ENCODE peak calls at places on chromosomes 2 and 18, in four cellular contexts. G, P, J and X are unnamed samples. For H3K4me1, the result is how much of the 10 kb centered on the place peaks cover.

GRCh38 chr18:44130365-44130942 is 550.2 kb upstream of the SETBP1 start:
- DNase-seq in J (peak), G (peak), P (peak), X (peak)

GRCh38 chr2:74010087-74010541 is 25.4 kb downstream of the TET3 start:
- DNase-seq in G (no peak), P (no peak), J (peak), X (no peak)

GRCh38 chr2:104848526-104848925 is 5.4 kb upstream of the POU3F3 start:
- DNase-seq in J (no peak), P (no peak), G (no peak), X (no peak)

GRCh38 chr2:28393115-28393836 is 618 bp downstream of the FOSL2 start:
- DNase-seq in J (peak), G (peak), P (peak), X (peak)

GRCh38 chr2:23386422-23387220 is 1.6 kb downstream of the KLHL29 start:
- DNase-seq in P (peak), G (no peak), J (peak), X (no peak)

GRCh38 chr2:234091883-234092282 is 41.4 kb downstream of the SPP2 start:
- DNase-seq in P (no peak), G (no peak), J (no peak), X (no peak)

GRCh38 chr2:30110773-30111172 is 36.0 kb upstream of the YPEL5 start:
- DNase-seq in P (no peak), J (no peak), G (no peak), X (no peak)

GRCh38 chr18:56112013-56112749 is 524.2 kb upstream of the TCF4 start:
- DNase-seq in G (peak), P (no peak), J (no peak), X (no peak)

GRCh38 chr18:80148316-80149199 is 39.5 kb downstream of the ADNP2 start:
- DNase-seq in P (no peak), G (peak), J (no peak), X (no peak)

GRCh38 chr2:172196768-172197322 is 94.1 kb upstream of the DLX2 start:
- DNase-seq in P (no peak), G (peak), J (peak), X (no peak)

GRCh38 chr2:166181813-166182154 is 54.0 kb upstream of the SCN1A start:
- DNase-seq in J (no peak), P (no peak), G (no peak), X (no peak)

GRCh38 chr2:126244937-126245336 is 411.0 kb upstream of the GYPC start:
- DNase-seq in P (peak), G (peak), J (peak), X (peak)

GRCh38 chr2:31012384-31012783 is 125.9 kb downstream of the GALNT14 start:
- DNase-seq in G (no peak), P (no peak), J (no peak), X (no peak)

GRCh38 chr18:59783138-59783537 is 85.9 kb upstream of the CCBE1 start:
- DNase-seq in G (peak), P (peak), J (peak), X (peak)

GRCh38 chr2:84849271-84849952 is 31.5 kb downstream of the TRABD2A start:
- DNase-seq in P (no peak), J (no peak), G (peak), X (no peak)

GRCh38 chr2:236944561-236944960 is 141.1 kb upstream of the COPS8 start:
- DNase-seq in J (no peak), G (no peak), P (no peak), X (no peak)

GRCh38 chr2:240358821-240359342 is 76.6 kb upstream of the GPC1 start:
- DNase-seq in J (no peak), G (no peak), P (no peak), X (no peak)

GRCh38 chr2:48589170-48589767 is 28.4 kb upstream of the GTF2A1L start:
- DNase-seq in P (peak), J (peak), G (peak), X (peak)

GRCh38 chr18:49921278-49922037 is 108.1 kb upstream of the ACAA2 start:
- DNase-seq in P (no peak), G (no peak), J (no peak), X (no peak)

GRCh38 chr2:13884271-13884976 is 748.1 kb upstream of the LRATD1 start:
- DNase-seq in P (no peak), G (peak), J (no peak), X (no peak)

GRCh38 chr2:69222984-69223658 is 163.9 kb downstream of the GFPT1 start:
- DNase-seq in J (no peak), G (peak), P (no peak), X (no peak)

GRCh38 chr2:207531024-207531411 is 1.3 kb downstream of the CREB1 start:
- DNase-seq in G (peak), J (no peak), P (peak), X (peak)

GRCh38 chr2:1654696-1655374 is 89.5 kb downstream of the PXDN start:
- DNase-seq in P (no peak), J (no peak), G (no peak), X (no peak)

GRCh38 chr2:98463988-98464771 is 19.5 kb downstream of the INPP4A start:
- DNase-seq in P (no peak), J (no peak), G (no peak), X (no peak)

GRCh38 chr2:95158891-95159619 is 593 bp downstream of the ZNF514 start:
- DNase-seq in J (peak), G (peak), P (peak), X (peak)

GRCh38 chr2:121075006-121075545 is 209.9 kb downstream of the TFCP2L1 start:
- DNase-seq in G (peak), J (peak), P (peak), X (peak)

GRCh38 chr18:55096261-55097026 is 137.2 kb upstream of the CCDC68 start:
- DNase-seq in J (peak), P (peak), G (peak), X (peak)

GRCh38 chr2:75002007-75002406 is 43.6 kb downstream of the POLE4 start:
- DNase-seq in P (no peak), G (no peak), J (peak), X (no peak)

GRCh38 chr2:31319391-31320175 is 85.6 kb downstream of the EHD3 start:
- DNase-seq in J (peak), P (no peak), G (peak), X (peak)

GRCh38 chr2:232325324-232326273 is 53.0 kb upstream of the ALPP start:
- DNase-seq in G (peak), J (peak), P (peak), X (peak)

GRCh38 chr2:15645720-15646385 is 54.2 kb downstream of the DDX1 start:
- DNase-seq in J (no peak), P (no peak), G (no peak), X (no peak)

GRCh38 chr2:96142217-96143113 is 2.8 kb downstream of the DUSP2 start:
- DNase-seq in G (no peak), P (no peak), J (no peak), X (peak)

GRCh38 chr18:13265901-13266207 is 47.3 kb downstream of the LDLRAD4 start:
- DNase-seq in P (no peak), J (no peak), G (no peak), X (no peak)

GRCh38 chr18:13268746-13269285 is 50.3 kb downstream of the LDLRAD4 start:
- DNase-seq in G (no peak), P (no peak), J (peak), X (no peak)

GRCh38 chr18:13268035-13268700 is 49.6 kb downstream of the LDLRAD4 start:
- DNase-seq in P (peak), J (peak), G (peak), X (no peak)

GRCh38 chr18:13266208-13267100 is 47.9 kb downstream of the LDLRAD4 start:
- DNase-seq in P (no peak), G (no peak), J (no peak), X (no peak)

GRCh38 chr18:13267517-13267916 is 49.0 kb downstream of the LDLRAD4 start:
- DNase-seq in G (no peak), J (no peak), P (no peak), X (no peak)
- H3K4me1 ChIP-seq in G (under half), J (under half), P (under half), X (under half)

GRCh38 chr2:235433860-235434259 is 60.0 kb upstream of the AGAP1 start:
- DNase-seq in J (no peak), P (no peak), G (peak), X (no peak)
- H3K4me2 ChIP-seq in J (no peak), P (no peak), G (no peak), X (no peak)

GRCh38 chr2:67255933-67256615 is 141.1 kb upstream of the ETAA1 start:
- DNase-seq in J (no peak), G (peak), P (no peak), X (no peak)
- H3K4me1 ChIP-seq in J (under half), G (under half), P (under half), X (under half)

GRCh38 chr2:142180820-142181533 is 50.2 kb upstream of the LRP1B start:
- DNase-seq in J (peak), P (peak), G (peak), X (no peak)
- H3K4me2 ChIP-seq in J (no peak), P (no peak), G (no peak), X (no peak)

GRCh38 chr2:217204358-217204757 is 344.5 kb upstream of the TNP1 start:
- DNase-seq in J (no peak), G (peak), P (no peak), X (no peak)

GRCh38 chr2:217203086-217203485 is 343.2 kb upstream of the TNP1 start:
- DNase-seq in J (no peak), G (peak), P (no peak), X (no peak)

GRCh38 chr2:217208867-217209266 is 349.0 kb upstream of the TNP1 start:
- DNase-seq in G (no peak), J (no peak), P (no peak), X (no peak)

GRCh38 chr2:217206326-217206725 is 346.5 kb upstream of the TNP1 start:
- DNase-seq in P (no peak), J (no peak), G (no peak), X (no peak)

GRCh38 chr2:217207387-217208010 is 347.6 kb upstream of the TNP1 start:
- DNase-seq in J (no peak), G (no peak), P (no peak), X (no peak)
- H3K4me1 ChIP-seq in J (under half), G (under half), P (under half), X (under half)

GRCh38 chr2:201806442-201806841 is at the start of gene CDK15:
- DNase-seq in J (peak), P (no peak), G (peak), X (no peak)

GRCh38 chr2:201808070-201808469 is 1.7 kb downstream of the CDK15 start:
- DNase-seq in J (no peak), G (no peak), P (no peak), X (no peak)

GRCh38 chr2:201809633-201810032 is 3.3 kb downstream of the CDK15 start:
- DNase-seq in J (no peak), G (no peak), P (no peak), X (no peak)

GRCh38 chr2:201810592-201810991 is 4.3 kb downstream of the CDK15 start:
- DNase-seq in P (no peak), G (no peak), J (no peak), X (no peak)

GRCh38 chr2:201807452-201807980 is 1.2 kb downstream of the CDK15 start:
- DNase-seq in G (peak), J (peak), P (no peak), X (peak)
- H3K4me2 ChIP-seq in G (peak), J (peak), P (no peak), X (no peak)

DNA sequence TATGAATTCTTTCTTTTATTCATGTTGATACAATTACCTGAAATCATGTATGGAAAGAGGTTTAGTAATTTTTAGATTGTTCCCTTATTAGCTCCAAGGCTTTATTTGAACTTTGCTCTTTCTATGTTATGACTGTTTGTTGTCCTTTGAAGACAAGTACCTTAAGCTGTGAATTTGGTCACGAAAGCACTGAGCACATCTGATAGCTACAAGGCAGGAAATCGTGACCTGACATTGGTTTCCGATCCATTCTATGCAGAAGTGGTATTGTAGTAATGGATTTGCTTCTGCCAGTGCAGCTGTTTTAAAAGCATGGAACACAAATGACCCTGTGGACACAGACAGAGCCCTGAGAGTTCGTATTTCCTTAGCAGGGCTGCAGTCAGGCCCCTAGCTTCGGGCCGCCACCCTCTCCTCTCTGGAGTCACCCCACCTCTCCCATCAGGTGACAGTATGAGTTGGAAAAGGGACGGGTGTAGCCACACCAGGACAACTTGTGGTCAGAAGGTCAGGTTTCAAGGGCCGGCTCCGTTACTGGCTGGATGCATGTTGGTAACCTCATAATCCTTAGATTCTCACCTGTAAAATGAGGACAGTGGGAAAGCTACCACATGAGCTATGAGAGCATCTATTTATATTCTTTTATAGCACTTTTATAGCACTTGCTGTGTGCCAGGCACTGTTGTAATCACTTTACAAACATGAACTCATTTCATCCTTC is 70.1 kb downstream of the SPATS2L start:
- DNase-seq in P (no peak), J (peak), G (no peak), X (no peak)
- H3K4me1 ChIP-seq in P (under half), J (half or more), G (under half), X (under half)

DNA sequence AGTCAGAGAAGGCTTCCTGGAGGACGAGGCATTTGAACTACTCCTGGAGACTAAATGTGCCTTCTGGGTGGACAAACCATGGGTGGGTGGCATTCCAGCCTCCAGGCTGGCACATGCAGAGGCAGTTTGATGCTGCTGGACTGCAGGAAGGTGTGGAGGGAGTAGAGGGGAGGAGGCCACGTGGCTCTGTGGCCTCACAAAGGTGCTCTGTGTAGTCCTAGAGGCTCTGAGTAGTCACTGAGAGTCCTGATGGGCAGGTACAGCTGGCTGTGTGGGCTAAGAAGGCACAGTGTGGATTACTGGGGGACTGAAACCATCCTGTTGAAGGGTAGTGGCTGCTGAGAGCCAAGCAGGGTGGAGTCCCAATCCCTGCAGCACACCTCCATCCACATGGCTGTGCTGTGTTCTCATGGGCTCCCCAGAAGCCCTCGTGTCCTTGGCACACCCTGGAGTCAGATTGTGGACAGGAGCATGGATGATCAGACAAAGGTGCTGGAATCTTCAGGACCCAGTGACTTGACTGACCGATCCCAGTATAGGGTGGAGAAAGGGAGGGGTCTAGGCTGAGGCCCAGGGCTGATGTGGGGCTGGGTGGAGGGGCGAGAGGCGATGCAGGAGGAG is 87.4 kb upstream of the HS6ST1 start:
- DNase-seq in G (no peak), J (no peak), P (no peak), X (no peak)
- H3K4me2 ChIP-seq in G (no peak), J (no peak), P (no peak), X (no peak)

DNA sequence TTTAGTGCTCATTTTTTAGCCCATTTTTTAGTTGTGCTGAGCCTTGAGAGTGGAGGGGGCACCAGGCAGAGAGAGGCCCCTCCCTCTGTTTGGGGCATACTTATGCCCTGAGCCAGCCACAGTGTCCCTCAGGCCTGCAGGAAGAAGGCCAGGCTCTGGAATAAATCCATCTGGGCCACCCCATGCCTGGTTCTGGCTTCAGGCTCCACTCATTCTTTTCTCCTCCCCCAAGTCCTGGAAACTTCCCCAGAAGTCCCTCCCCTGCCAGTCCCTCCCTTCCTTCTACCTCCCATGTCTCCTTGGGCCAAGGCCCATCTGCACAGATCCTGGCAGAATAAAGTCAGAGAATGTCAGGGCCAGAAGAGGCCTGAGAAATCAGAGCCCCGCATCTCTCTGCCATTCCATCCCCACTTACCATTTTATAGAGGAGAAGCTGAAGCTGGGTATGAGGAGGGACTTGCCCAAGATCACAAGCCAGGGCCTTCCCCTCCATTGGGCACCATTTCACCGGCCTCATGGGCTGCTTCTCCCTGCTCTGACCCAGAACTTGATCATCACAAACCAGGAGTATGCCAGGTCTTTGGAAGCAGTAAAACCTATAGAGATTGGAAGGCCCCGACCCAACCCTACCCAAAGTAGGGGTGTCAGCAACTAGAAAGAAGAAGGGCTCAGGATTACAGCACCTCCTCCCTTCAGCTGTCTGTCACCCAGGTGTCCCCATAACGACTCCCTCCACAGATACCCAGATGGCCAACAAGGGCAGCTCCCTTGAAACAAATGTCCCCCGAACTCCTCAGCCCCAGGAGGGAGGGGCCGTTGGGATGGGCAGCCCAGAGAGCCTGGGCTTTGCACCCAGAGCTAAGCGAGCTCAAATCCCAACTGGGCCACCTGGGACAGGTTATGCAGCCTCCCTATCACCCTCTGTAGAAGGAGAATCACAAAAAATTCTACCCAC is 108.4 kb downstream of the POLR1A start:
- DNase-seq in J (peak), G (no peak), P (no peak), X (no peak)
- H3K4me1 ChIP-seq in J (under half), G (under half), P (under half), X (under half)